ENCODE peak calls at places on chromosomes 1 and 21, in four cellular contexts. J, Q, D and W are unnamed samples.

GRCh38 chr1:110136911-110137310 is 13.4 kb upstream of the SLC6A17 start:
- DNase-seq in J (no peak), Q (no peak), D (no peak), W (no peak)

GRCh38 chr1:40860706-40861226 is 1.4 kb downstream of the CITED4 start:
- DNase-seq in J (no peak), Q (no peak), D (no peak), W (peak)

GRCh38 chr1:178310685-178311105 is 186.1 kb downstream of the CLEC20A start:
- DNase-seq in J (no peak), Q (peak), D (peak), W (peak)

GRCh38 chr1:243286409-243287127 is 30.7 kb downstream of the SDCCAG8 start:
- DNase-seq in J (no peak), Q (no peak), D (no peak), W (peak)

GRCh38 chr1:156025873-156026272 is 5.1 kb upstream of the SSR2 start:
- DNase-seq in J (no peak), Q (no peak), D (no peak), W (peak)

GRCh38 chr1:158101944-158102343 is 78.8 kb upstream of the CD1D start:
- DNase-seq in J (no peak), Q (peak), D (peak), W (no peak)

GRCh38 chr1:32881871-32882850 is 4.1 kb upstream of the HPCA start:
- DNase-seq in J (no peak), Q (no peak), D (no peak), W (no peak)

GRCh38 chr1:203465943-203466342 is 9.7 kb upstream of the PRELP start:
- DNase-seq in J (no peak), Q (no peak), D (no peak), W (no peak)

GRCh38 chr1:98277111-98277510 is 356.3 kb upstream of the DPYD start:
- DNase-seq in J (no peak), Q (peak), D (no peak), W (peak)

GRCh38 chr1:67573481-67573880 is 111.5 kb upstream of the GADD45A start:
- DNase-seq in J (no peak), Q (no peak), D (no peak), W (no peak)

GRCh38 chr1:10561497-10561896 is 86.7 kb downstream of the PEX14 start:
- DNase-seq in J (no peak), Q (peak), D (peak), W (peak)

GRCh38 chr21:33332143-33332542 is 7.4 kb downstream of the IFNAR1 start:
- DNase-seq in J (no peak), Q (no peak), D (no peak), W (no peak)

GRCh38 chr21:19781881-19782652 is 1216.1 kb upstream of the NCAM2 start:
- DNase-seq in J (no peak), Q (no peak), D (no peak), W (no peak)

GRCh38 chr21:42843021-42843420 is 36.3 kb downstream of the WDR4 start:
- DNase-seq in J (no peak), Q (no peak), D (no peak), W (no peak)

GRCh38 chr1:20661235-20662109 is at the start of gene DDOST:
- DNase-seq in J (peak), Q (peak), D (peak), W (peak)

GRCh38 chr1:12621346-12622320 is 3.6 kb upstream of the DHRS3 start:
- DNase-seq in J (no peak), Q (no peak), D (no peak), W (no peak)

GRCh38 chr1:228667224-228667623 is 68.1 kb upstream of the RHOU start:
- DNase-seq in J (no peak), Q (no peak), D (no peak), W (no peak)

GRCh38 chr1:228084797-228085196 is 2.3 kb downstream of the ARF1 start:
- DNase-seq in J (no peak), Q (no peak), D (no peak), W (no peak)

GRCh38 chr1:200081151-200081981 is 53.9 kb downstream of the NR5A2 start:
- DNase-seq in J (no peak), Q (no peak), D (no peak), W (no peak)

GRCh38 chr1:183228650-183229220 is 42.7 kb downstream of the LAMC2 start:
- DNase-seq in J (no peak), Q (no peak), D (no peak), W (no peak)

GRCh38 chr1:202349263-202349928 is 897 bp downstream of the PPP1R12B start:
- DNase-seq in J (no peak), Q (peak), D (no peak), W (peak)

GRCh38 chr1:192878249-192878648 is 69.4 kb downstream of the RGS2 start:
- DNase-seq in J (peak), Q (no peak), D (no peak), W (no peak)

GRCh38 chr1:30758785-30759380 is 1.3 kb upstream of the LAPTM5 start:
- DNase-seq in J (no peak), Q (peak), D (no peak), W (peak)

GRCh38 chr1:155932085-155932484 is 2.1 kb downstream of the KHDC4 start:
- DNase-seq in J (no peak), Q (peak), D (no peak), W (no peak)

GRCh38 chr1:180352588-180352987 is 122.5 kb downstream of the LHX4 start:
- DNase-seq in J (no peak), Q (no peak), D (no peak), W (no peak)

GRCh38 chr1:201539561-201540404 is 856 bp downstream of the NAV1 start:
- DNase-seq in J (no peak), Q (no peak), D (no peak), W (no peak)

GRCh38 chr21:31473685-31474345 is 129.8 kb upstream of the TIAM1 start:
- DNase-seq in J (no peak), Q (no peak), D (no peak), W (no peak)

GRCh38 chr1:233440952-233441401 is 113.5 kb downstream of the MAP3K21 start:
- DNase-seq in J (peak), Q (peak), D (no peak), W (peak)

GRCh38 chr1:247118946-247119446 is 14.8 kb upstream of the ZNF669 start:
- DNase-seq in J (no peak), Q (no peak), D (no peak), W (no peak)

GRCh38 chr1:24995121-24995520 is 65.0 kb upstream of the RUNX3 start:
- DNase-seq in J (no peak), Q (no peak), D (no peak), W (no peak)